ENCODE peak calls at places on chromosomes 6 and 20, in ten cellular contexts. A is COR-L47; S is NCI-H345; M is NCI-H1417; T is RWPE1; Q is GM13977; O is fibroblast of the aortic adventitia; X is CD8-positive, alpha-beta T cell; G is neural progenitor cell; B is astrocyte of the spinal cord. E is an unnamed sample.

GRCh38 chr6:9485992-9486391 is 928.9 kb downstream of the TFAP2A start:
- DNase-seq in A (no peak), S (no peak), M (no peak), T (peak), Q (no peak), O (no peak), X (no peak), G (no peak), B (no peak), E (no peak)

GRCh38 chr6:78909391-78909790 is 42.0 kb downstream of the IRAK1BP1 start:
- DNase-seq in A (no peak), S (no peak), M (no peak), T (no peak), Q (peak), O (peak), X (no peak), G (no peak), B (no peak), E (peak)

GRCh38 chr20:41983159-41983558 is 365.0 kb upstream of the CHD6 start:
- DNase-seq in A (no peak), S (no peak), M (no peak), T (no peak), Q (no peak), O (no peak), X (no peak), G (no peak), B (no peak), E (no peak)

GRCh38 chr6:27295301-27296079 is 16.6 kb downstream of the POM121L2 start:
- DNase-seq in A (no peak), S (peak), M (peak), T (no peak), Q (no peak), O (peak), X (no peak), G (peak), B (peak), E (no peak)

GRCh38 chr20:23595941-23596340 is 9.8 kb downstream of the CST9 start:
- DNase-seq in A (no peak), S (no peak), M (no peak), T (no peak), Q (no peak), O (no peak), X (no peak), G (no peak), B (no peak), E (no peak)

GRCh38 chr6:6994796-6995195 is 113.0 kb upstream of the RREB1 start:
- DNase-seq in A (no peak), S (no peak), M (no peak), T (no peak), Q (no peak), O (no peak), X (no peak), G (no peak), B (no peak), E (no peak)

GRCh38 chr6:169556758-169557505 is 144.9 kb downstream of the WDR27 start:
- DNase-seq in A (no peak), S (no peak), M (no peak), T (no peak), Q (peak), O (no peak), X (no peak), G (no peak), B (no peak), E (peak)

GRCh38 chr20:35200255-35200654 is 26.2 kb upstream of the MMP24 start:
- DNase-seq in A (no peak), S (no peak), M (no peak), T (peak), Q (no peak), O (peak), X (no peak), G (no peak), B (peak), E (no peak)

GRCh38 chr6:69116658-69117057 is 481.6 kb downstream of the ADGRB3 start:
- DNase-seq in A (no peak), S (no peak), M (peak), T (no peak), Q (no peak), O (no peak), X (no peak), G (no peak), B (no peak), E (no peak)

GRCh38 chr6:150025201-150025917 is at the start of gene RAET1L:
- DNase-seq in A (no peak), S (no peak), M (no peak), T (peak), Q (no peak), O (peak), X (no peak), G (no peak), B (peak), E (no peak)

GRCh38 chr6:15276036-15276435 is 30.2 kb downstream of the JARID2 start:
- DNase-seq in A (no peak), S (no peak), M (no peak), T (no peak), Q (no peak), O (no peak), X (no peak), G (no peak), B (no peak), E (no peak)

E was measured in germinal center.